ENCODE peak calls at places on chromosomes 1 and 21, in ten cellular contexts. L is lower leg skin, P is K562, A is HFFc6, J is GM12864, Y is H54, B is ACHN, Z is AG09309, T is mesothelial cell of epicardium, H is tibial artery. V is an unnamed sample.

GRCh38 chr21:45996311-45997204 is 15.0 kb downstream of the COL6A1 start:
- DNase-seq in A (no peak), L (peak), T (no peak), Z (no peak), J (no peak), B (no peak), H (peak), Y (no peak), P (no peak), V (peak)

GRCh38 chr1:84541679-84542078 is 32.6 kb downstream of the CTBS start:
- DNase-seq in Z (no peak), T (no peak), Y (no peak), B (peak), P (no peak), A (no peak), H (no peak), J (no peak), L (no peak), V (no peak)

GRCh38 chr1:80158771-80159170 is 1152.2 kb upstream of the ADGRL4 start:
- DNase-seq in J (no peak), B (no peak), T (no peak), Y (no peak), A (no peak), L (no peak), P (no peak), Z (no peak), H (no peak), V (no peak)

GRCh38 chr1:30991852-30992606 is 73.5 kb downstream of the PUM1 start:
- DNase-seq in B (no peak), Z (no peak), Y (no peak), T (no peak), P (no peak), J (no peak), H (no peak), L (no peak), A (no peak), V (no peak)

GRCh38 chr1:94552071-94552586 is 10.6 kb upstream of the F3 start:
- DNase-seq in T (no peak), Y (no peak), B (no peak), H (no peak), P (no peak), A (no peak), L (no peak), Z (no peak), J (no peak), V (no peak)

GRCh38 chr1:17066530-17067426 is 12.9 kb upstream of the SDHB start:
- DNase-seq in L (no peak), A (no peak), Z (no peak), P (no peak), Y (no peak), B (no peak), T (no peak), H (no peak), J (no peak), V (no peak)

GRCh38 chr1:181073638-181074037 is 14.9 kb upstream of the IER5 start:
- DNase-seq in T (no peak), Y (no peak), P (no peak), L (no peak), A (peak), Z (no peak), H (no peak), J (no peak), B (no peak), V (no peak)

GRCh38 chr1:161720956-161721737 is at the start of gene FCRLB:
- DNase-seq in P (no peak), A (no peak), L (no peak), T (no peak), Z (no peak), H (no peak), Y (no peak), B (no peak), J (no peak), V (no peak)

GRCh38 chr1:211281322-211282022 is 22.3 kb downstream of the RCOR3 start:
- DNase-seq in A (no peak), B (peak), J (no peak), L (no peak), H (no peak), Y (no peak), T (no peak), Z (no peak), P (no peak), V (no peak)

GRCh38 chr1:40662864-40663263 is 2.6 kb downstream of the RIMS3 start:
- DNase-seq in A (no peak), Y (peak), Z (no peak), H (no peak), L (no peak), B (peak), T (no peak), P (no peak), J (no peak), V (no peak)

GRCh38 chr1:59903136-59903754 is 23.3 kb downstream of the CYP2J2 start:
- DNase-seq in H (no peak), L (no peak), P (no peak), Z (no peak), A (no peak), T (no peak), J (no peak), Y (no peak), B (peak), V (no peak)

GRCh38 chr1:67752306-67752705 is 67.3 kb downstream of the GADD45A start:
- DNase-seq in T (no peak), Y (no peak), P (no peak), Z (no peak), B (no peak), A (no peak), H (no peak), J (no peak), L (no peak), V (no peak)